ENCODE peak calls at places on chromosomes 13 and 19, in seven cellular contexts. G is endothelial cell, J is PC-9, K is pancreas, H is thyroid gland, S is neural progenitor cell, U is progenitor cell of endocrine pancreas. Q is an unnamed sample.

GRCh38 chr13:33454844-33455256 is 169.3 kb upstream of the STARD13 start:
- DNase-seq in U (no peak), H (no peak), S (no peak), G (no peak), J (no peak), K (no peak), Q (no peak)

GRCh38 chr19:46494115-46494935 is 1.3 kb downstream of the PNMA8B start:
- DNase-seq in U (no peak), J (no peak), K (no peak), H (no peak), G (no peak), S (peak), Q (no peak)

GRCh38 chr13:25335856-25336255 is 34.4 kb downstream of the NUP58 start:
- DNase-seq in S (no peak), G (no peak), K (no peak), J (no peak), U (no peak), H (no peak), Q (no peak)

GRCh38 chr13:44768233-44768632 is 192.1 kb upstream of the TSC22D1 start:
- DNase-seq in S (no peak), U (no peak), G (no peak), J (no peak), K (no peak), H (no peak), Q (no peak)

GRCh38 chr13:68982961-68983619 is 1124.5 kb upstream of the ATXN8OS start:
- DNase-seq in G (no peak), J (no peak), K (peak), H (no peak), U (no peak), S (no peak), Q (no peak)

GRCh38 chr13:42354246-42355117 is 82.5 kb downstream of the AKAP11 start:
- DNase-seq in G (no peak), K (no peak), H (no peak), S (peak), U (no peak), J (no peak), Q (no peak)

GRCh38 chr13:27578121-27579030 is 42.0 kb downstream of the LNX2 start:
- DNase-seq in H (no peak), G (no peak), K (no peak), U (no peak), J (no peak), S (no peak), Q (no peak)

GRCh38 chr13:109010912-109011311 is 381.5 kb downstream of the MYO16 start:
- DNase-seq in J (no peak), H (no peak), G (peak), S (peak), U (no peak), K (no peak), Q (no peak)

GRCh38 chr19:48554385-48555091 is 2.6 kb downstream of the SULT2B1 start:
- DNase-seq in J (peak), G (no peak), H (peak), S (peak), U (peak), K (no peak), Q (no peak)

GRCh38 chr19:48543121-48543710 is 8.8 kb upstream of the SULT2B1 start:
- DNase-seq in K (peak), J (peak), U (no peak), S (no peak), H (peak), G (no peak), Q (no peak)

GRCh38 chr19:38700350-38700932 is 43.8 kb downstream of the CAPN12 start:
- DNase-seq in H (no peak), G (no peak), U (no peak), S (no peak), J (no peak), K (no peak), Q (no peak)

GRCh38 chr13:105050696-105051095 is 1484.8 kb downstream of the EFNB2 start:
- DNase-seq in J (no peak), U (no peak), S (no peak), K (no peak), G (no peak), H (peak), Q (no peak)

GRCh38 chr13:86082116-86082515 is 282.9 kb upstream of the SLITRK6 start:
- DNase-seq in J (no peak), U (no peak), S (no peak), H (no peak), K (no peak), G (no peak), Q (no peak)

GRCh38 chr13:23570099-23570926 is at the start of gene TNFRSF19:
- DNase-seq in G (no peak), U (no peak), S (peak), H (no peak), K (no peak), J (no peak), Q (peak)

GRCh38 chr13:24670927-24671326 is 9.3 kb upstream of the ATP12A start:
- DNase-seq in U (no peak), K (peak), G (peak), S (peak), H (no peak), J (peak), Q (no peak)

GRCh38 chr19:46344363-46344762 is 2.5 kb upstream of the PPP5C start:
- DNase-seq in H (no peak), K (no peak), J (no peak), U (no peak), G (no peak), S (no peak), Q (no peak)

GRCh38 chr13:25699056-25699455 is 327.3 kb downstream of the ATP8A2 start:
- DNase-seq in S (no peak), J (no peak), G (no peak), H (no peak), K (no peak), U (no peak), Q (no peak)

GRCh38 chr13:107043016-107043957 is 475.4 kb upstream of the ARGLU1 start:
- DNase-seq in H (no peak), G (no peak), S (no peak), U (no peak), K (no peak), J (no peak), Q (no peak)

GRCh38 chr19:2186071-2186846 is 22.5 kb downstream of the DOT1L start:
- DNase-seq in S (peak), G (no peak), J (no peak), U (no peak), H (peak), K (no peak), Q (peak)

GRCh38 chr13:99797716-99798115 is 173.9 kb downstream of the ZIC5 start:
- DNase-seq in H (no peak), U (no peak), G (no peak), K (no peak), J (no peak), S (no peak), Q (no peak)

GRCh38 chr13:101544979-101545378 is 92.5 kb downstream of the ITGBL1 start:
- DNase-seq in K (no peak), H (no peak), G (no peak), U (no peak), S (no peak), J (no peak), Q (no peak)

GRCh38 chr19:10636304-10636972 is 11.1 kb downstream of the SLC44A2 start:
- DNase-seq in K (no peak), U (no peak), H (no peak), J (no peak), S (no peak), G (no peak), Q (no peak)

GRCh38 chr19:54335979-54336892 is 2.7 kb downstream of the LILRA4 start:
- DNase-seq in K (no peak), J (no peak), S (no peak), U (no peak), G (no peak), H (no peak), Q (no peak)

GRCh38 chr13:99357149-99357596 is 50.0 kb upstream of the GPR183 start:
- DNase-seq in G (no peak), H (no peak), J (no peak), S (no peak), U (no peak), K (no peak), Q (no peak)

GRCh38 chr19:36775768-36776167 is 3.2 kb upstream of the ZNF850 start:
- DNase-seq in H (peak), S (no peak), G (no peak), K (no peak), J (no peak), U (no peak), Q (no peak)

GRCh38 chr13:20997301-20998061 is 63.9 kb downstream of the LATS2 start:
- DNase-seq in U (no peak), S (no peak), G (no peak), J (no peak), H (no peak), K (no peak), Q (peak)

GRCh38 chr19:52492991-52493470 is 34.4 kb upstream of the ZNF808 start:
- DNase-seq in J (no peak), H (peak), U (peak), K (no peak), G (peak), S (peak), Q (no peak)

GRCh38 chr19:17323973-17324327 is 10.7 kb downstream of the ANO8 start:
- DNase-seq in J (no peak), H (no peak), U (no peak), K (no peak), G (no peak), S (no peak), Q (no peak)

GRCh38 chr13:104414771-104415170 is 1348.6 kb upstream of the SLC10A2 start:
- DNase-seq in S (no peak), J (no peak), H (no peak), G (no peak), U (no peak), K (no peak), Q (no peak)

GRCh38 chr13:36673838-36674326 is at the start of gene SERTM1:
- DNase-seq in U (peak), J (no peak), G (peak), H (peak), K (peak), S (peak), Q (no peak)

GRCh38 chr13:26996965-26997752 is 174.5 kb downstream of the USP12 start:
- DNase-seq in S (no peak), K (no peak), H (no peak), U (no peak), G (no peak), J (no peak), Q (no peak)

DNA sequence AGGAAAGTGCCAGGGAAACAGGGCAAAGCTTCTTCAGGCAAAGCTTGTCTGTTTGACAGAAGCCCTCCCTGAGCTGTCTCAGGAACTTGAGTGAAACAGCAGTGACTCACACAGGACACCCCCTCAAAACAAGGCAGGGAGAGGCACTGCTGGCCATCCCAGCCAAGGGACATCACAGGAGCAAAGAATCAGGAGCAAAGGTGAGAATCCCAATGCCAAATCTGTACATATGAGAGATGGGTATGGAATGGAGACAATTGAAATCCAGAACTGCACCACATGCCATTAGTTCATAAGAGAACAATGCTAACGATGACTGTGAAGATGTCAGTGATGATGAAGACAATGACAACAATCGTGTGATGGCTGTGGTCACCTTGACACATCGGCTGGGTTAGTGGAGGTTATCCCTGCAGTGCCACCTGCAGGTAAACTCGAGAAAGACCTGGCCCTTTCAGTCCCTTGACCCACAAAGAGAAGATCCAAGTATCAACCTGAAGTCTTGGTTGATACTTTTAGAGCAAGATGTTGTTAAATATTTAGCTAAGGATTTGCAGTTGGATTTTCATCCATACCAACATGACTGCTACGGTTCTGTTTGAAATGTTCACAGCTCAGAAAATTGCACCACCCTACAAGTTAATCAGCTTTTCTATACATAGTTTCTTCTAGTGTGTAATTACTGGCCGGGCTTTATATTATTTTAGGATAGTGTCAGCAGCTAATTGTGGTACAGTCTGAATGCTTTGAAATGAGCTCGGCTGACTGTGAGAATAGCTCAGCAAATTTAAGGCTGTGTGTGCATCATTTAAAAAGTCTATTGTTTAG is 42.0 kb upstream of the IPO5 start:
- DNase-seq in G (peak), H (peak), S (peak), U (no peak), J (peak), K (no peak), Q (no peak)
- TF ChIP-seq CTCF in G (peak), H (no peak), S (peak), U (peak), J (peak), K (peak), Q (no peak)

GRCh38 chr19:19663292-19664120 is at the start of gene ATP13A1:
- DNase-seq in G (peak), K (peak), S (peak), H (peak), J (peak), U (peak), Q (peak)
- TF ChIP-seq CTCF in G (no peak), K (no peak), S (peak), H (no peak), J (no peak), U (peak), Q (peak)

DNA sequence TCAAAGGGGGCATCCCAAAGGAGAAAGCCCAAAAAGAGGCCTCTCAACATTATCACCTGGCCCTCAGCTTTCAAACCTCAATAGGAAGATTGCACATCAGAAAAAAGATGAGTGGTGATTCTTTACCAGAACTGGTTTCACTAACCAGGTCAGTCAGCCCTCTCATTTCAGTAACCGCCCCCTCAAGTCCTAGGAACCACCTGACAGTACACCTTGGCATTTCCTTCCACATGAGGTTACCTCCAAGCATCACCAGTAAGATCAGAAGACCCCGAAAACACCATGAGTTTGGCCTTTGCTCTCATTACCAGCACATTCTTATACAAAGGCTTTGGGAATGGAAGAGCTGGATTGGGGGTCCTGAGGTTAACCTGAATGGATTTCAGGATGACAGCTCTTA is 200.5 kb downstream of the SUCLA2 start:
- DNase-seq in K (no peak), U (no peak), S (no peak), H (no peak), G (no peak), J (no peak), Q (no peak)
- TF ChIP-seq CTCF in K (no peak), U (no peak), S (no peak), H (no peak), G (no peak), J (no peak), Q (no peak)

GRCh38 chr13:46830405-46831005 is 33.5 kb upstream of the ESD start:
- DNase-seq in G (no peak), S (no peak), K (no peak), J (no peak), H (no peak), U (no peak), Q (no peak)

DNA sequence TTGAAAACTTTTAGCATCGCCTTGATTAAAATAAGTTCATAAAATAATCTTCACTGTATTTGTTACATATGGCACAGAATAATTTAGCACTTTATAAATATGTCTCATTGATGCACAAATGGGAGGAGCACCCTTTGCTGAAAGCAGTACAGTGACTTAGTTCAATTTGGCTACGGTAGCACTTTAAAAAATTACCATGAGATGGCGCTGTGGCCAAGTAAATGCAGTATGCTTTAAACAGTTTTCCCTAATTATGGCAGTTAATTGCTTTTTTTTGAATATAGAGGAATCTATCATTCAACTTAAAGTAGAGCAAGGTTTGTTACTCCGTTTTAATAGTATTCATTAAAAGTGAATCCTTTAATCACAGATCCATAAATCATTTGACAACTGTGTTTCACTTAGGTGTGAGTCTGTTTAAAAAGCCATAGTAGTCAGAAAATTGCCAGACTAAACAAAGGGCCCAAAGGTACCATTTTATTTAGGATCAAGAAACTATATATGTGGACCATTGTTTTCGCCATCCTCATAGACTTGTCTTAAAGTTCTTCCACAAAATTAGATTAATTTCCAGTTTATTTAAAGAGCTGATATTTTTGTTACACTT is 34.7 kb upstream of the ESD start:
- DNase-seq in U (peak), K (no peak), S (peak), H (peak), G (peak), J (peak), Q (no peak)
- TF ChIP-seq CTCF in U (peak), K (peak), S (peak), H (peak), G (peak), J (peak), Q (peak)

DNA sequence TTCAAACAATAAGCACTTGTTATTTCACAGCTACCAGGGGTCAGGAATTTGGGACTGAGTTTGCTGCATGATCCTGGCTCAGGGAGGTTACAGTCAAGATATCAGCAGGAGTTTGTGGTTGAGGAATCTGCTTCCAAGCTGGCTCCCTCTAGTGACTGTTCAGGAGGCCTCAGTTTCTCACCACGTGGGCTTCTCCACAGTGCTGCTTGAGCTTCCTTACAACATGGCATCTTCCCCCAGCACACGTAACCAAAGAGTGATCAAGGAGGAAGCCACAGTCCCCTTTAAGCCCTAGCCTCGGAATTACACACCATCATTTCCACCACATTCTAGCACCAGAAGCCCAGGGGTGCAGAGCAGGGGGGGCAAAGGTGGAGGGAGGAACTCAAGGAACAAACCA is 28.8 kb downstream of the CELF5 start:
- DNase-seq in U (no peak), H (no peak), S (no peak), K (no peak), J (no peak), G (no peak), Q (no peak)
- TF ChIP-seq CTCF in U (no peak), H (no peak), S (no peak), K (no peak), J (no peak), G (no peak), Q (no peak)

GRCh38 chr19:50490411-50490811 is 13.8 kb upstream of the GARIN5A start:
- DNase-seq in S (no peak), U (no peak), H (no peak), J (no peak), G (no peak), K (peak), Q (no peak)

GRCh38 chr19:50488795-50489194 is 12.1 kb upstream of the GARIN5A start:
- DNase-seq in H (no peak), S (no peak), G (no peak), J (no peak), K (no peak), U (no peak), Q (no peak)

GRCh38 chr19:50489461-50490011 is 12.9 kb upstream of the GARIN5A start:
- DNase-seq in J (no peak), S (no peak), G (no peak), U (no peak), H (no peak), K (peak), Q (no peak)

GRCh38 chr19:50485284-50485955 is 8.8 kb upstream of the GARIN5A start:
- DNase-seq in G (no peak), K (peak), S (no peak), U (no peak), J (no peak), H (no peak), Q (no peak)

GRCh38 chr19:50486823-50487515 is 10.3 kb upstream of the GARIN5A start:
- DNase-seq in H (no peak), S (peak), J (peak), U (no peak), G (no peak), K (peak), Q (no peak)
- TF ChIP-seq CTCF in H (no peak), S (peak), J (peak), U (peak), G (peak), K (peak), Q (no peak)

DNA sequence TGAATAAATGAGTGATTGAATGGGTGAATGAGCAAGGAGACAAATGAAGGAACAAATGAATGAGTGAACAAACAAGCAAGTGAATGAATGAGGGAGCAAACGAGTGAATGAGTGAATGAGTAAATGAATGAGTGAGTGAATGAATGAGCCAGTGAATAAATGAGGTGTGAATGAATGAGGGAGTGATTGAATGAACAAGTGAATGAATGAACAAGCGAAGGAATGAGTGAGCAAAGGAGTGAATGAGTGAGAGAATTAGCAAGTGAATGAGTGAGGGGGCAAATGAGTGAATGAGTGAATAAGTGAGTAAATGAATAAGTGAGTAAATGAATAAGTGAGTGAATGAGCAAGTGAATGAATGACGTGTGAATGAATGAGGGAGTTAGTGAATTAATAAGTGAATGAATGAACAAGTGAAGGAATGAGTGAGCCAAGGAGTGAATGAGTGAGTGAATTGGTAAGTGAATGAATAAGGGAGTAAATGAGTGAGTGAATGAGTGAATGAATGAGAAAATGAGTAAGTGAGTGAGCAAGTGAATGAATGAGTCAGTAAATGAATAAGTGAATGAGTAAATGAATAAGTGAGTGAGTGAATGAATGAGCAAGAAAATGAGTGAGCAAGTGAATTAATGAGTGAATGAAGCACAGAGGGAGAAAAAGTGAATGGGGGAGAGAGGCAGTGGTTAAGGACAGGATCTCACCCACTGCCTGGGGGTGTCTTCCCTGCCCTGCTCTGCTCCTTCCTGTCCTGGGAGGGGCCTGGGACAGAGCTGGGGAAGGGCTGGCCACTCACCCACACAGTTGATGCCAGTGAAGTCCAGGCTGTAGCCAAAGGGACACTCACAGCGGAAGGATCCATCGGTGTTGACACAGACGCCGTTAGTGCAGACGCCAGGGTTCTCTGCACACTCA is 36.4 kb downstream of the CCL25 start:
- DNase-seq in K (no peak), H (no peak), J (no peak), U (no peak), G (no peak), S (no peak), Q (no peak)
- TF ChIP-seq CTCF in K (no peak), H (no peak), J (no peak), U (no peak), G (no peak), S (no peak), Q (no peak)

GRCh38 chr19:40750285-40751064 is at the start of gene ACTMAP:
- DNase-seq in G (peak), J (peak), K (peak), H (peak), U (peak), S (peak), Q (peak)
- TF ChIP-seq CTCF in G (no peak), J (no peak), K (no peak), H (no peak), U (no peak), S (no peak), Q (no peak)

GRCh38 chr13:95536629-95537241 is 15.8 kb upstream of the CLDN10 start:
- DNase-seq in G (no peak), U (no peak), S (no peak), K (no peak), J (no peak), H (no peak), Q (no peak)
- TF ChIP-seq CTCF in G (peak), U (peak), S (peak), K (peak), J (peak), H (peak), Q (peak)